ENCODE peak calls at places on chromosomes 1 and 21, in nine cellular contexts. X is tibial nerve, A is SK-N-SH, G is transverse colon, I is K562, Y is sigmoid colon, J is H1, Q is ovary, W is suprapubic skin. R is an unnamed sample. For H3K36me3, the result is how much of the 10 kb centered on the place peaks cover.

GRCh38 chr1:99481391-99481996 is 164.4 kb upstream of the PALMD start:
- DNase-seq in X (peak), A (peak), G (peak), I (peak), Y (no peak), J (no peak), Q (no peak), W (no peak), R (no peak)

GRCh38 chr1:95640746-95641145 is 406.7 kb downstream of the RWDD3 start:
- DNase-seq in X (peak), A (peak), G (no peak), I (no peak), Y (no peak), J (no peak), Q (no peak), W (no peak), R (peak)

GRCh38 chr1:36125129-36125991 is at the start of gene COL8A2:
- DNase-seq in X (no peak), A (peak), G (peak), I (no peak), Y (peak), J (peak), Q (peak), W (no peak), R (peak)

GRCh38 chr1:19009882-19010321 is 53.4 kb upstream of the IFFO2 start:
- DNase-seq in X (no peak), A (no peak), G (no peak), I (no peak), Y (no peak), J (no peak), Q (no peak), W (no peak), R (no peak)

GRCh38 chr1:156464825-156465452 is 35.6 kb downstream of the MEF2D start:
- DNase-seq in X (no peak), A (peak), G (no peak), I (no peak), Y (no peak), J (no peak), Q (no peak), W (no peak), R (no peak)

GRCh38 chr21:34544032-34544496 is 32.1 kb upstream of the KCNE1 start:
- DNase-seq in X (peak), A (peak), G (peak), I (peak), Y (no peak), J (peak), Q (no peak), W (no peak), R (peak)

GRCh38 chr1:43015269-43015668 is 56.6 kb upstream of the SLC2A1 start:
- DNase-seq in X (no peak), A (no peak), G (no peak), I (no peak), Y (no peak), J (no peak), Q (no peak), W (no peak), R (no peak)

GRCh38 chr1:158691907-158692306 is 5.4 kb upstream of the SPTA1 start:
- DNase-seq in X (no peak), A (no peak), G (no peak), I (peak), Y (no peak), J (no peak), Q (no peak), W (no peak), R (no peak)

GRCh38 chr1:213051127-213051880 is at the start of gene RPS6KC1:
- DNase-seq in X (peak), A (peak), G (peak), I (peak), Y (peak), J (peak), Q (peak), W (peak), R (peak)

GRCh38 chr1:117616967-117617366 is 11.1 kb downstream of the TENT5C start:
- DNase-seq in X (no peak), A (no peak), G (no peak), I (no peak), Y (no peak), J (no peak), Q (no peak), W (no peak), R (no peak)

GRCh38 chr1:204455063-204455830 is 39.4 kb downstream of the PIK3C2B start:
- DNase-seq in X (no peak), A (no peak), G (no peak), I (no peak), Y (no peak), J (peak), Q (peak), W (no peak), R (no peak)

GRCh38 chr1:50163674-50164073 is 55.0 kb downstream of the ELAVL4 start:
- DNase-seq in X (no peak), A (no peak), G (no peak), I (no peak), Y (no peak), J (no peak), Q (no peak), W (no peak), R (no peak)

GRCh38 chr1:201038537-201038936 is 15.0 kb upstream of the KIF21B start:
- DNase-seq in X (no peak), A (no peak), G (no peak), I (no peak), Y (no peak), J (no peak), Q (no peak), W (no peak), R (no peak)
- H3K27ac ChIP-seq in X (no peak), A (no peak), G (no peak), I (no peak), Y (no peak), J (no peak), Q (no peak), W (no peak), R (no peak)

GRCh38 chr1:40998668-40999067 is 19.2 kb downstream of the CTPS1 start:
- DNase-seq in X (no peak), A (no peak), G (no peak), I (no peak), Y (no peak), J (no peak), Q (no peak), W (no peak), R (no peak)

DNA sequence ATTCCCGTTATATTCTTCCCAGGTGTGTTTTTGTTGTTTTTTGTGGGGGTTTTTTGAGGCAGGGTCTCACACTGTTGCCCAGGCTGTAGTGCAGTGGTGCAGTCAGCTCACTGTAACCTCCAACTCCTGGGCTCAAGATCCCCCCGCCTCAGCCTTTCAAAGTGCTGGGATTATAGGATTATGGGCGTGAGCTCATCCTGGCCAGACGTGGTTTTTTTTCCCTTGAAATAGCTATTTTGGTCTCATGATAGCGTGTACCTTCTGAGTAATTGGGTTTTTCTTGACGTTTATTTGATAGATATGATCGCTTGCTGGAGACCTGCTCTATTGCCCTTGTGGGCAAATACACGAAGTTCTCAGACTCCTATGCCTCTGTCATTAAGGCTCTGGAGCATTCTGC is 17.6 kb downstream of the CTPS1 start:
- DNase-seq in X (no peak), A (no peak), G (no peak), I (no peak), Y (no peak), J (no peak), Q (no peak), W (no peak), R (no peak)
- TF ChIP-seq EP300 in X (no peak), A (no peak), G (no peak), I (no peak), Y (no peak), J (no peak), Q (no peak), W (no peak), R (no peak)

DNA sequence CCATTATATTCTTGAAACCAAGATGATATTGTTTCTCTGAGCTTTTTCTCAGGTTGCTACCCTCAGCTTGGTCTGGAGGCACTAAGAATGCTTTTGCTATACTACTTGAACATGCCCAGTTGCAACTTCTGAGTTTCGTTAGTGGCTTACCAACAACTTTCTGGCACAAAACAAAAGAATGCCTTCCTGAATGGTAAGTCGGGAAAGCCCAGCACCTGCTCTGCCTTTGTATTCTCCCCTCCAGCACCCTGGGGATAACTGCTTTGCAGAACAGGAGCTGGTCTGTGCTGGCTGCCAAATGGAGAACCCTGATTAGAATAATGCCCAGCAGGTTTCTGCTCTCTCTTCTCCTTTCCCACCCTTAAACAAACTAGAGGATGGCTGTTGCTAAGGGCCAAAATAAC is 149.3 kb downstream of the TGFB2 start:
- DNase-seq in X (no peak), A (no peak), G (no peak), I (no peak), Y (no peak), J (peak), Q (no peak), W (no peak), R (no peak)
- H3K36me3 ChIP-seq in X (under half), A (under half), G (under half), I (under half), Y (under half), J (under half), Q (under half), W (under half), R (under half)

DNA sequence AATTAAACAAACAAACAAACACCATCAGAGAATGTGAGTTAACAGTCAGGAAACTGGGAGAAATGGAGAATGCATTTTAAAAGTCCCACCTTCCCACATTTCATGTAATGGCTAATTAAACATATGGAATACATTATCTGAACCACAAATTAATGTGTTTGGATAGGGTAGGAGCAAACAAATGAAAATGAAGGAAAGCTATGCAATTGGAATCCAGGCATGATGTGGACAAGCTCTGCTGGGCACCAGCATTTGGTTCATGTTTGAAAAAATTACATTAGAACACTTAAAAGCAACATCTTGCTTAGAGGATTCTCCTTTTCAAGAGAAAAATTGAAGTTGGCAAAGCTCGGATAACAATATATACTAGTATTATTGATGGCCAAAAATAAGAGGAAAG is 628.1 kb downstream of the LMO4 start:
- DNase-seq in X (no peak), A (no peak), G (no peak), I (no peak), Y (no peak), J (no peak), Q (no peak), W (no peak), R (no peak)
- H3K27ac ChIP-seq in X (no peak), A (peak), G (no peak), I (no peak), Y (no peak), J (no peak), Q (no peak), W (no peak), R (no peak)

GRCh38 chr1:59139396-59139795 is 157.5 kb upstream of the FGGY start:
- DNase-seq in X (no peak), A (no peak), G (no peak), I (peak), Y (no peak), J (no peak), Q (no peak), W (no peak), R (peak)
- TF ChIP-seq EP300 in X (no peak), A (no peak), G (no peak), I (peak), Y (no peak), J (no peak), Q (no peak), W (no peak), R (no peak)

GRCh38 chr1:226384717-226385116 is 23.2 kb downstream of the PARP1 start:
- DNase-seq in X (no peak), A (no peak), G (no peak), I (no peak), Y (no peak), J (no peak), Q (no peak), W (peak), R (no peak)
- H3K36me3 ChIP-seq in X (half or more), A (under half), G (under half), I (half or more), Y (half or more), J (half or more), Q (under half), W (half or more), R (half or more)

GRCh38 chr1:61330571-61330970 is 248.2 kb downstream of the NFIA start:
- DNase-seq in X (no peak), A (no peak), G (no peak), I (no peak), Y (no peak), J (no peak), Q (no peak), W (no peak), R (no peak)
- H3K27ac ChIP-seq in X (no peak), A (no peak), G (no peak), I (no peak), Y (no peak), J (no peak), Q (no peak), W (no peak), R (no peak)

GRCh38 chr1:38418195-38419030 is 371.8 kb upstream of the POU3F1 start:
- DNase-seq in X (no peak), A (no peak), G (no peak), I (peak), Y (no peak), J (no peak), Q (no peak), W (no peak), R (no peak)
- TF ChIP-seq EP300 in X (no peak), A (no peak), G (no peak), I (peak), Y (no peak), J (no peak), Q (no peak), W (no peak), R (no peak)

GRCh38 chr1:214397497-214397896 is 116.5 kb downstream of the SMYD2 start:
- DNase-seq in X (no peak), A (no peak), G (no peak), I (no peak), Y (no peak), J (no peak), Q (no peak), W (no peak), R (no peak)
- H3K36me3 ChIP-seq in X (under half), A (half or more), G (under half), I (under half), Y (under half), J (under half), Q (under half), W (half or more), R (half or more)

GRCh38 chr1:80896957-80897356 is 903.8 kb upstream of the ADGRL2 start:
- DNase-seq in X (no peak), A (no peak), G (no peak), I (no peak), Y (no peak), J (no peak), Q (no peak), W (no peak), R (no peak)

GRCh38 chr1:80892452-80892995 is 908.2 kb upstream of the ADGRL2 start:
- DNase-seq in X (no peak), A (no peak), G (no peak), I (no peak), Y (no peak), J (no peak), Q (no peak), W (no peak), R (no peak)

GRCh38 chr1:80893140-80893539 is 907.6 kb upstream of the ADGRL2 start:
- DNase-seq in X (no peak), A (no peak), G (no peak), I (no peak), Y (no peak), J (no peak), Q (no peak), W (no peak), R (no peak)
- H3K27ac ChIP-seq in X (peak), A (no peak), G (no peak), I (no peak), Y (no peak), J (no peak), Q (peak), W (no peak), R (no peak)